ENCODE peak calls at places on chromosome 17, in eight cellular contexts. N is right lobe of liver; T is naive thymus-derived CD4-positive, alpha-beta T cell; X is PC-9; I is Peyer's patch; E is neural progenitor cell; J is cardiac muscle cell; S is neuronal stem cell. Z is an unnamed sample.

GRCh38 chr17:54900457-54901229 is at the start of gene TOM1L1:
- DNase-seq in T (peak; percentile 8), N (peak; percentile 89), J (peak; percentile 88), X (peak; percentile 86), E (peak; percentile 93), I (no peak), S (peak; percentile 69), Z (peak; percentile 16)

GRCh38 chr17:82205720-82206508 is 6.7 kb downstream of the CCDC57 start:
- DNase-seq in I (peak; percentile 88), N (peak; percentile 81), X (peak; percentile 83), S (peak; percentile 60), T (peak; percentile 67), J (peak; percentile 78), E (peak; percentile 89), Z (peak; percentile 65)

GRCh38 chr17:33927732-33928133 is 327.4 kb upstream of the CCL2 start:
- DNase-seq in X (no peak), T (no peak), J (peak; percentile 13), E (peak; percentile 36), I (no peak), N (no peak), S (no peak), Z (no peak)

GRCh38 chr17:13031718-13032350 is 14.0 kb upstream of the ELAC2 start:
- DNase-seq in I (peak; percentile 39), E (peak; percentile 66), J (peak; percentile 65), S (no peak), T (no peak), X (peak; percentile 34), N (no peak), Z (peak; percentile 13)

GRCh38 chr17:45775576-45776011 is 8.5 kb upstream of the CRHR1 start:
- DNase-seq in N (peak; percentile 85), S (no peak), T (no peak), X (peak; percentile 39), I (no peak), J (no peak), E (no peak), Z (no peak)

GRCh38 chr17:34409352-34409751 is 46.3 kb upstream of the CCL1 start:
- DNase-seq in N (no peak), E (no peak), J (no peak), T (no peak), X (no peak), I (no peak), S (no peak), Z (no peak)

GRCh38 chr17:57955183-57955952 is at the start of gene CUEDC1:
- DNase-seq in J (peak; percentile 86), T (peak; percentile 59), I (peak; percentile 49), N (peak; percentile 86), E (peak; percentile 86), S (peak; percentile 51), X (peak; percentile 73), Z (no peak)

GRCh38 chr17:74274060-74274702 is at the start of gene DNAI2:
- DNase-seq in J (peak; percentile 65), T (no peak), S (no peak), E (peak; percentile 75), I (no peak), N (peak; percentile 38), X (no peak), Z (no peak)

GRCh38 chr17:10737168-10737622 is 7.4 kb upstream of the TMEM220 start:
- DNase-seq in J (peak; percentile 72), T (no peak), E (peak; percentile 70), S (no peak), X (peak; percentile 47), N (peak; percentile 80), I (peak; percentile 31), Z (peak; percentile 24)

GRCh38 chr17:48463531-48463930 is 33.5 kb upstream of the SKAP1 start:
- DNase-seq in S (no peak), X (no peak), E (no peak), N (no peak), T (no peak), I (no peak), J (no peak), Z (no peak)

GRCh38 chr17:56592487-56593072 is 919 bp upstream of the NOG start:
- DNase-seq in J (peak; percentile 88), N (peak; percentile 64), E (peak; percentile 91), S (peak; percentile 87), T (peak; percentile 75), I (no peak), X (peak; percentile 76), Z (no peak)

GRCh38 chr17:19263621-19264010 is 26.4 kb downstream of the EPN2 start:
- DNase-seq in J (no peak), X (no peak), I (no peak), N (no peak), S (no peak), T (no peak), E (no peak), Z (no peak)

GRCh38 chr17:61402978-61403845 is 3.6 kb downstream of the TBX2 start:
- DNase-seq in X (no peak), T (no peak), I (no peak), N (no peak), S (no peak), E (peak; percentile 67), J (peak; percentile 39), Z (no peak)

GRCh38 chr17:7982171-7982570 is 20.2 kb upstream of the GUCY2D start:
- DNase-seq in E (no peak), I (no peak), X (no peak), N (no peak), S (no peak), T (no peak), J (no peak), Z (no peak)

GRCh38 chr17:63641678-63642077 is 19.5 kb downstream of the MAP3K3 start:
- DNase-seq in I (no peak), E (no peak), T (no peak), X (no peak), S (no peak), N (no peak), J (no peak), Z (no peak)

GRCh38 chr17:35596530-35597233 is 9.6 kb downstream of the AP2B1 start:
- DNase-seq in I (no peak), S (no peak), E (peak; percentile 56), T (no peak), N (no peak), X (no peak), J (no peak), Z (no peak)

GRCh38 chr17:40322417-40323315 is 13.7 kb downstream of the RARA start:
- DNase-seq in I (peak; percentile 93), X (peak; percentile 59), J (no peak), E (no peak), T (peak; percentile 79), N (peak; percentile 60), S (no peak), Z (no peak)

GRCh38 chr17:41773731-41774193 is 12.7 kb downstream of the JUP start:
- DNase-seq in S (no peak), J (peak; percentile 20), T (no peak), X (no peak), E (no peak), N (no peak), I (no peak), Z (no peak)

GRCh38 chr17:68435876-68436842 is 21.1 kb downstream of the WIPI1 start:
- DNase-seq in J (peak; percentile 82), X (peak; percentile 74), T (peak; percentile 62), S (peak; percentile 71), N (peak; percentile 69), I (peak; percentile 82), E (peak; percentile 86), Z (peak; percentile 52)

GRCh38 chr17:54956802-54957201 is 11.7 kb downstream of the COX11 start:
- DNase-seq in E (no peak), I (no peak), S (no peak), X (no peak), T (no peak), N (no peak), J (no peak), Z (no peak)

GRCh38 chr17:80749611-80750010 is 205.0 kb downstream of the RPTOR start:
- DNase-seq in E (no peak), J (no peak), I (no peak), T (no peak), X (no peak), S (no peak), N (no peak), Z (no peak)

GRCh38 chr17:80752369-80752705 is 207.7 kb downstream of the RPTOR start:
- DNase-seq in I (no peak), X (no peak), S (no peak), T (no peak), J (no peak), E (no peak), N (no peak), Z (no peak)

GRCh38 chr17:80750263-80750662 is 205.6 kb downstream of the RPTOR start:
- DNase-seq in J (no peak), N (no peak), T (no peak), X (no peak), E (no peak), I (no peak), S (no peak), Z (no peak)

GRCh38 chr17:80751460-80752368 is 207.1 kb downstream of the RPTOR start:
- DNase-seq in T (no peak), E (peak; percentile 73), I (no peak), X (no peak), S (peak; percentile 30), N (no peak), J (no peak), Z (no peak)

GRCh38 chr17:80751070-80751459 is 206.4 kb downstream of the RPTOR start:
- DNase-seq in T (no peak), N (no peak), X (no peak), I (no peak), J (no peak), S (no peak), E (no peak), Z (no peak)
- H3K27ac ChIP-seq in T (no peak overlapping the region), N (no peak overlapping the region), X (no peak overlapping the region), I (peak overlapping the region; percentile 51), J (no peak overlapping the region), S (no peak overlapping the region), E (peak overlapping the region; percentile 54), Z (no peak overlapping the region)

GRCh38 chr17:28900986-28901726 is 1.7 kb downstream of the DHRS13 start:
- DNase-seq in N (peak; percentile 56), E (no peak), S (no peak), I (no peak), T (no peak), X (no peak), J (no peak), Z (no peak)
- H3K4me3 ChIP-seq in N (no peak overlapping the region), E (peak overlapping the region; percentile 97), S (peak overlapping the region; percentile 72), I (no peak overlapping the region), T (peak overlapping the region; percentile 77), X (peak overlapping the region; percentile 73), J (no peak overlapping the region), Z (no peak overlapping the region)

DNA sequence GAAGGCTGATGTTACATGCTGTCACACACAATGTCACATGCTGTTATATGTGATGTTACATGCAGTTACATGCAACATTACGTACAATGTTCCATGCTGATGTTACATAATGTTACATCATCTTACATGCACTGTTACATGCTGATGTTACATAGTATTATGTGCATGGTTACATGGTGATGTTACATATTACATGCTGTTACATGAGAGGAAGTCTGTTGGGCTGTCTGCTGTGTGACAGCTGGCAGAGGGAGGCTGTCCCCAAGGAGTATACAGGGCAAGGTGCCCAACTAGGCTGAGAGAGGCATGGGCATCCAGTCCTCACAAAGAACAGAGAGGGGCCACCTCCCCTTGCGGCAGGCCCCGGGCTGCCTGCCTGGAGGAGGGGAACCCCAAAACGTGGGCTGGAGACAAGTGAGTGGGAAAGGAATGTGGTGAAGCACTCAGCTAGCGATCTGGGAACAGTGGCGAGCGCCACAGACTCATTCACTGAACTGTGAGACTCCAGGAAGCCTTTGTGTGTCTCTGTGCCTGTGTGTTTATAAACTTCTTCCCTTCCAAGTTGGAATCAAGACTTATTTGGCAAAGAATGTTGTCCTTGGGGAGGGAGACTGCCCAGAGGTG is 30.6 kb downstream of the TMEM92 start:
- DNase-seq in T (no peak), J (no peak), E (peak; percentile 49), X (no peak), S (peak; percentile 12), N (no peak), I (no peak), Z (no peak)
- H3K27ac ChIP-seq in T (no peak overlapping the region), J (no peak overlapping the region), E (no peak overlapping the region), X (no peak overlapping the region), S (no peak overlapping the region), N (no peak overlapping the region), I (peak overlapping the region; percentile 10), Z (peak overlapping the region; percentile 82)

GRCh38 chr17:18084256-18084655 is 3.5 kb upstream of the DRG2 start:
- DNase-seq in X (no peak), E (no peak), T (no peak), S (no peak), I (no peak), N (no peak), J (no peak), Z (no peak)
- H3K4me3 ChIP-seq in X (no peak overlapping the region), E (no peak overlapping the region), T (no peak overlapping the region), S (no peak overlapping the region), I (no peak overlapping the region), N (no peak overlapping the region), J (no peak overlapping the region), Z (no peak overlapping the region)